ENCODE peak calls at places on chromosomes 12 and 14, in four cellular contexts. T is H1, F is HCT116, B is K562. E is an unnamed sample.

GRCh38 chr12:110102255-110102654 is 21.9 kb upstream of the IFT81 start:
- DNase-seq in T (peak; percentile 69), F (peak; percentile 94), B (peak; percentile 87), E (no peak)

GRCh38 chr12:106564678-106565329 is 18.0 kb upstream of the RFX4 start:
- DNase-seq in T (no peak), F (no peak), B (no peak), E (no peak)

GRCh38 chr12:51819851-51820720 is 28.4 kb downstream of the FIGNL2 start:
- DNase-seq in T (no peak), F (no peak), B (no peak), E (no peak)

GRCh38 chr12:49920241-49920914 is 16.7 kb upstream of the FAIM2 start:
- DNase-seq in T (no peak), F (no peak), B (no peak), E (no peak)

GRCh38 chr12:51593539-51593938 is 2.5 kb downstream of the SCN8A start:
- DNase-seq in T (no peak), F (no peak), B (peak; percentile 51), E (peak; percentile 67)

GRCh38 chr12:24798335-24798734 is 150.6 kb downstream of the BCAT1 start:
- DNase-seq in T (no peak), F (no peak), B (no peak), E (no peak)

GRCh38 chr14:23376477-23377200 is at the start of gene CMTM5:
- DNase-seq in T (no peak), F (no peak), B (no peak), E (no peak)

GRCh38 chr14:50087350-50088116 is 28.8 kb downstream of the VCPKMT start:
- DNase-seq in T (no peak), F (no peak), B (peak; percentile 42), E (no peak)

GRCh38 chr12:44286336-44286735 is 450.5 kb downstream of the TMEM117 start:
- DNase-seq in T (no peak), F (no peak), B (no peak), E (no peak)

GRCh38 chr14:85414142-85414541 is 115.8 kb upstream of the FLRT2 start:
- DNase-seq in T (no peak), F (no peak), B (no peak), E (no peak)

GRCh38 chr12:125065021-125065752 is at the start of gene AACS:
- DNase-seq in T (no peak), F (peak; percentile 45), B (peak; percentile 80), E (peak; percentile 96)

GRCh38 chr14:87407344-87407743 is 585.6 kb downstream of the GALC start:
- DNase-seq in T (no peak), F (no peak), B (no peak), E (no peak)

GRCh38 chr12:93415723-93416464 is 25.9 kb downstream of the UBE2N start:
- DNase-seq in T (no peak), F (no peak), B (no peak), E (no peak)

GRCh38 chr12:26769611-26770010 is 63.4 kb downstream of the ITPR2 start:
- DNase-seq in T (no peak), F (no peak), B (no peak), E (no peak)

GRCh38 chr12:79685068-79685467 is 5.7 kb downstream of the PAWR start:
- DNase-seq in T (no peak), F (no peak), B (no peak), E (no peak)

GRCh38 chr12:53676715-53677611 is 1.1 kb upstream of the ATP5MC2 start:
- DNase-seq in T (no peak), F (no peak), B (no peak), E (no peak)

GRCh38 chr14:54738009-54738408 is 164.6 kb downstream of the GCH1 start:
- DNase-seq in T (no peak), F (no peak), B (no peak), E (no peak)

GRCh38 chr14:31326111-31326510 is 94.2 kb downstream of the HEATR5A start:
- DNase-seq in T (no peak), F (peak; percentile 15), B (no peak), E (no peak)

GRCh38 chr14:39219075-39219499 is 14.6 kb upstream of the MIA2 start:
- DNase-seq in T (no peak), F (peak; percentile 32), B (no peak), E (no peak)

GRCh38 chr12:92444763-92445162 is 258.0 kb upstream of the PLEKHG7 start:
- DNase-seq in T (no peak), F (no peak), B (no peak), E (no peak)

GRCh38 chr14:58796201-58796600 is 158.4 kb downstream of the DACT1 start:
- DNase-seq in T (no peak), F (no peak), B (no peak), E (no peak)

DNA sequence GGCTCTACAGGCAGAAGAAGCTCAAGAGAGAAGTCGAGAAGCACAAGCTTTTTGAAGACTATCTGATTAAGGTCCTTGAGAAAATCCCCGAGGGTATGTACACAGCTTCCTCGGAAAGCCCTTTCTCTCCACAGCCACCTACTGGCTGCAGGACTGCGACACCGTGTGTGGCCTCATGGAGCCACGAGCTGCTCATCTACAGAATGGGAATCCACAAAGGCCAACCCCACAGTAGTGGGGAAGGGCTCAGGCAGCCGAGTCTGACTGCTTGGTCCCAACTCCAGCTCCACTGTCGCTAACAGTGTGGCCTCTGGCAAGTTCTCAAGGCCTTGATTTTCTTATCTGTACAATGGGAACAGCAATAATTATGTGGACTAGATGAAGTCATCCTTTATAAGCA is 2.5 kb downstream of the CCDC197 start:
- DNase-seq in T (no peak), F (no peak), B (no peak), E (peak; percentile 63)
- TF ChIP-seq JUND in T (no peak), F (no peak), B (no peak), E (no peak)

GRCh38 chr14:105470812-105471771 is 3.5 kb upstream of the CRIP2 start:
- DNase-seq in T (no peak), F (no peak), B (no peak), E (no peak)

GRCh38 chr14:105471823-105472495 is 2.7 kb upstream of the CRIP2 start:
- DNase-seq in T (no peak), F (no peak), B (no peak), E (no peak)

GRCh38 chr14:105473677-105474477 is 744 bp upstream of the CRIP2 start:
- DNase-seq in T (no peak), F (peak; percentile 66), B (peak; percentile 78), E (peak; percentile 97)

GRCh38 chr14:105473033-105473676 is 1.5 kb upstream of the CRIP2 start:
- DNase-seq in T (no peak), F (no peak), B (no peak), E (peak; percentile 87)

DNA sequence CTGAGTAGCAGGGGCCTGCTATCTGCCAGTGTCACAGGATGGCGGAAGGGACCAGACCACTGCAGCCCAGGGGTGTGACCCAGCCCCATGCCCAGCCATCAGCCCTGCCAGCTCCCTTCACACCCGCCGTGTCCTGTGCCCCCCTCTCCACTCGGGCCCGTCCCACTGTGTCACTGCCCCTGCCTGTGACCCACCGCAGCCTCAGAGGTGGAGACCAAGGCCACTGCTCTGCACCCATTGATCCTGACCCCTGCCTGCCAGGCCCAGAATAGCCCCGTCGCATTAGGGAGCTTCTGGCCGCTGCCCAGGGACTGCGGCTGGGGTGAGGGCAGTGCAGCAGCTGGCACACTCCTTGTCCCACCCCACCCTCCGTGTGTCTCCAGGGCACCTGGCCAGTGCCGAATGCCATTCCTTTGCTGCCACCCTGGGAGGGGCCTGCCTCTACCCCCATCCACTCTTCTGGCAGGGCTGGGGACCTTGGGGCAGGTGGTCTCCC is 2.1 kb upstream of the CRIP2 start:
- DNase-seq in T (no peak), F (no peak), B (no peak), E (peak; percentile 83)
- TF ChIP-seq JUND in T (no peak), F (no peak), B (no peak), E (no peak)

GRCh38 chr14:103740991-103741689 is 25.5 kb downstream of the ZFYVE21 start:
- DNase-seq in T (no peak), F (no peak), B (no peak), E (no peak)
- TF ChIP-seq JUND in T (no peak), F (no peak), B (no peak), E (no peak)

GRCh38 chr14:101187017-101187815 is 283.7 kb upstream of the RTL1 start:
- DNase-seq in T (no peak), F (no peak), B (no peak), E (no peak)

GRCh38 chr14:101185946-101186345 is 282.4 kb upstream of the RTL1 start:
- DNase-seq in T (no peak), F (no peak), B (no peak), E (no peak)

GRCh38 chr14:101185081-101185835 is 281.7 kb upstream of the RTL1 start:
- DNase-seq in T (no peak), F (no peak), B (no peak), E (no peak)

GRCh38 chr14:101187816-101188570 is 284.5 kb upstream of the RTL1 start:
- DNase-seq in T (no peak), F (no peak), B (no peak), E (no peak)

GRCh38 chr14:101186544-101186943 is 283.0 kb upstream of the RTL1 start:
- DNase-seq in T (no peak), F (no peak), B (no peak), E (no peak)
- TF ChIP-seq JUND in T (no peak), F (no peak), B (no peak), E (no peak)

DNA sequence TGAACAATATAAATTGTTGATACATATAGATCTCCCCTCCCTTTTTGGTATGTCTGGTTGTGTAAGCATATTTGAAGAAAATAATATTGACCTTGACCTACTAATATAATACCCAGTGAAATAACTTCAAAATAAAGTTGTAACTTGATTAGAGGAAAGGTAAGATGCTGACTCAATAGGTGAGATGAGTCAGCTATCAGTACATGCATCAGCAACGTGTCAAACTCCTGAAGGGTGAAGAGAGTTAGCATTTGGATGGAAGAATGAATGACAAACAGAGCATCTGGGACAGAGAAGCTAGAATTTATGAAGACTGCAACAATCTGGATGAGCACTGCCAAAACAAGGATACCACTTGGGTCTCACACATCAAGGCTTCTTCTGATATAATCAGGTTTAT is 74.9 kb downstream of the PPP2R5E start:
- DNase-seq in T (no peak), F (peak; percentile 28), B (no peak), E (no peak)
- TF ChIP-seq JUND in T (no peak), F (peak; percentile 86), B (no peak), E (no peak)

GRCh38 chr12:122435186-122435585 is 12.7 kb upstream of the CLIP1 start:
- DNase-seq in T (no peak), F (no peak), B (no peak), E (no peak)

GRCh38 chr12:122437656-122438121 is 15.2 kb upstream of the CLIP1 start:
- DNase-seq in T (no peak), F (no peak), B (no peak), E (no peak)
- TF ChIP-seq JUND in T (no peak), F (no peak), B (no peak), E (no peak)

GRCh38 chr14:24432259-24433131 is 2.7 kb downstream of the KHNYN start:
- DNase-seq in T (no peak), F (no peak), B (no peak), E (no peak)

GRCh38 chr14:24430143-24430681 is 458 bp downstream of the KHNYN start:
- DNase-seq in T (no peak), F (no peak), B (peak; percentile 74), E (peak; percentile 60)

GRCh38 chr14:24431569-24432258 is 2.0 kb downstream of the KHNYN start:
- DNase-seq in T (peak; percentile 95), F (peak; percentile 92), B (peak; percentile 91), E (peak; percentile 79)

GRCh38 chr14:24429395-24430142 is at the start of the genes CBLN3 and KHNYN:
- DNase-seq in T (no peak), F (peak; percentile 74), B (peak; percentile 89), E (peak; percentile 84)

GRCh38 chr14:24430682-24431568 is 1.2 kb downstream of the KHNYN start:
- DNase-seq in T (no peak), F (no peak), B (peak; percentile 52), E (no peak)
- TF ChIP-seq JUND in T (no peak), F (no peak), B (no peak), E (no peak)

GRCh38 chr12:123763093-123763492 is 992 bp downstream of the DNAH10 start:
- DNase-seq in T (peak; percentile 41), F (no peak), B (no peak), E (no peak)
- TF ChIP-seq JUND in T (no peak), F (no peak), B (no peak), E (no peak)

E was measured in T47D.